ENCODE peak calls at places on chromosomes 1 and 21, in nine cellular contexts. P, X, D, S, C, I, L, J and G are unnamed samples. For H3K9me3, the result is how much of the 10 kb centered on the place peaks cover.

GRCh38 chr1:226628624-226629155 is 80.1 kb downstream of the STUM start:
- DNase-seq in P (no peak), X (peak), D (no peak), S (peak), C (peak), I (no peak), L (no peak), J (no peak), G (peak)

GRCh38 chr1:167871331-167871730 is 42.6 kb downstream of the ADCY10 start:
- DNase-seq in P (peak), X (no peak), D (no peak), S (no peak), C (no peak), I (no peak), L (no peak), J (no peak), G (no peak)

GRCh38 chr1:10717296-10718082 is 79.0 kb downstream of the CASZ1 start:
- DNase-seq in P (no peak), X (no peak), D (no peak), S (no peak), C (no peak), I (no peak), L (no peak), J (no peak), G (no peak)

GRCh38 chr21:43644609-43645008 is 14.7 kb downstream of the HSF2BP start:
- DNase-seq in P (peak), X (no peak), D (no peak), S (peak), C (no peak), I (no peak), L (no peak), J (no peak), G (no peak)

GRCh38 chr1:40717960-40718359 is 26.5 kb downstream of the NFYC start:
- DNase-seq in P (no peak), X (no peak), D (no peak), S (no peak), C (no peak), I (no peak), L (no peak), J (no peak), G (no peak)

GRCh38 chr1:218665216-218665615 is 320.1 kb downstream of the TGFB2 start:
- DNase-seq in P (peak), X (peak), D (no peak), S (peak), C (no peak), I (no peak), L (no peak), J (no peak), G (no peak)

GRCh38 chr1:21270086-21270689 is 20.1 kb downstream of the ECE1 start:
- DNase-seq in P (peak), X (peak), D (peak), S (peak), C (no peak), I (peak), L (peak), J (no peak), G (peak)

GRCh38 chr1:210373878-210374599 is 45.3 kb downstream of the HHAT start:
- DNase-seq in P (peak), X (no peak), D (peak), S (no peak), C (peak), I (peak), L (no peak), J (peak), G (peak)

GRCh38 chr1:218481116-218481775 is 136.1 kb downstream of the TGFB2 start:
- DNase-seq in P (peak), X (no peak), D (no peak), S (no peak), C (no peak), I (no peak), L (no peak), J (no peak), G (no peak)

GRCh38 chr21:34956416-34957316 is 92.4 kb downstream of the RUNX1 start:
- DNase-seq in P (no peak), X (no peak), D (no peak), S (no peak), C (no peak), I (no peak), L (no peak), J (no peak), G (no peak)

GRCh38 chr1:194535369-194535768 is 1349.0 kb upstream of the B3GALT2 start:
- DNase-seq in P (no peak), X (no peak), D (no peak), S (no peak), C (no peak), I (no peak), L (no peak), J (no peak), G (no peak)

GRCh38 chr1:107529511-107530149 is 388.8 kb downstream of the NTNG1 start:
- DNase-seq in P (peak), X (no peak), D (no peak), S (no peak), C (no peak), I (peak), L (no peak), J (no peak), G (no peak)

GRCh38 chr1:205950280-205950679 is 7.0 kb upstream of the SLC26A9 start:
- DNase-seq in P (peak), X (peak), D (no peak), S (peak), C (no peak), I (no peak), L (no peak), J (no peak), G (no peak)

GRCh38 chr1:208120426-208120790 is 123.8 kb downstream of the PLXNA2 start:
- DNase-seq in P (no peak), X (no peak), D (no peak), S (no peak), C (no peak), I (no peak), L (no peak), J (no peak), G (no peak)

GRCh38 chr1:213737398-213738040 is 250.3 kb upstream of the PROX1 start:
- DNase-seq in P (no peak), X (no peak), D (no peak), S (no peak), C (no peak), I (no peak), L (no peak), J (no peak), G (no peak)

GRCh38 chr1:31577515-31578191 is 1.3 kb downstream of the TINAGL1 start:
- DNase-seq in P (no peak), X (no peak), D (no peak), S (no peak), C (no peak), I (no peak), L (no peak), J (no peak), G (no peak)

GRCh38 chr1:207088731-207089626 is at the start of gene C4BPB:
- DNase-seq in P (no peak), X (no peak), D (no peak), S (no peak), C (peak), I (no peak), L (peak), J (no peak), G (no peak)

GRCh38 chr21:9780441-9780937 is 740.9 kb upstream of the TPTE start:
- DNase-seq in P (no peak), X (no peak), D (no peak), S (no peak), C (no peak), I (no peak), L (no peak), J (no peak), G (no peak)
- H3K9me3 ChIP-seq in P (under half), X (under half), D (under half), S (under half), C (under half), I (under half), L (under half), J (under half), G (under half)

DNA sequence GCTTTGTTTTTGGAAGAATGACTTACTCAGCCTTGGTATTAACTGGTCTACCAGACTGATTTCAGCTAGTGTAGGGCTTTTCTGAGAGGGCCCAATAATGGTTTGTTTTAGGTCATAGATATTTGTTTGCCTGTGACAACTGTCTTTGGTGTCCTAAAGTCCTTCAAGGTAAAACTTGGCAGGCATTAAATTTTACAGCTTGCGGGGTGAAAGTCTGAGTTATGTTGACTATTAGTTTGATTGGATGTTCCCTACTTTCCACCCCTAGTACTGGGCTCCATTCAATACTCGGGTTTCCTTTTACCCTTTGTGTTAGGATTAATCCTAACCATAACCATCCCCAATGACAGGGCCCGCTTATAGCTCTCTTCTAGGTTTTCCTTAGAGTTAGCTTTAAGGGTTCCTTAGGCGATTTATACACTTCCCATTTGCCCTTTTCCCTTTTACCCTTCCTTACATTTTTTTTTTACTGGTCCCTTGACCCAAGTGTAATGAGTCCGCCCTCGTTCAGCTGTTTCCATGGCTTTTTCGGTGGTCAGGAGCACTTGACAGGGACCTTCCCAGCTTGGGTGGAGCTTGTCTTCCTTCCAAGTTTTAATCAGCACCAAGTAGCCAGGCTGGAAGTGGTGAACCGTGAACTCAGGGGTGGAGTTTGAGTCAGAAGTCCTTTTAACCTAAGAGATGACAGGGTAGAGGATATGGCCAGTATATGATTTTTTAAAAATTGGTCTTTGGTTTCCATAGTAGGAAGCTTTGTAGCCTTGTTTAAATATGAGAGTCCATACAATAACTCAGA is 28.5 kb upstream of the LCE5A start:
- DNase-seq in P (no peak), X (no peak), D (no peak), S (no peak), C (no peak), I (no peak), L (no peak), J (no peak), G (no peak)
- H3K9me3 ChIP-seq in P (under half), X (under half), D (under half), S (under half), C (under half), I (under half), L (under half), J (under half), G (under half)

GRCh38 chr1:152451254-152451653 is 37.2 kb upstream of the CRNN start:
- DNase-seq in P (peak), X (no peak), D (no peak), S (no peak), C (no peak), I (no peak), L (no peak), J (no peak), G (no peak)
- H3K9me3 ChIP-seq in P (under half), X (under half), D (under half), S (under half), C (under half), I (under half), L (under half), J (under half), G (under half)

GRCh38 chr1:152630596-152630995 is 7.7 kb upstream of the LCE3A start:
- DNase-seq in P (no peak), X (no peak), D (no peak), S (no peak), C (no peak), I (no peak), L (no peak), J (no peak), G (no peak)

GRCh38 chr1:152622803-152623202 is at the start of gene LCE3A:
- DNase-seq in P (peak), X (peak), D (no peak), S (no peak), C (peak), I (no peak), L (no peak), J (no peak), G (no peak)

GRCh38 chr1:152623203-152623844 is 421 bp upstream of the LCE3A start:
- DNase-seq in P (peak), X (peak), D (no peak), S (no peak), C (peak), I (no peak), L (no peak), J (no peak), G (no peak)

GRCh38 chr1:152621993-152622392 is 910 bp downstream of the LCE3A start:
- DNase-seq in P (no peak), X (no peak), D (no peak), S (no peak), C (no peak), I (no peak), L (no peak), J (no peak), G (no peak)

GRCh38 chr1:152626688-152627087 is 3.8 kb upstream of the LCE3A start:
- DNase-seq in P (no peak), X (no peak), D (no peak), S (no peak), C (no peak), I (no peak), L (no peak), J (no peak), G (no peak)
- H3K9me3 ChIP-seq in P (under half), X (under half), D (under half), S (under half), C (under half), I (under half), L (under half), J (under half), G (under half)

DNA sequence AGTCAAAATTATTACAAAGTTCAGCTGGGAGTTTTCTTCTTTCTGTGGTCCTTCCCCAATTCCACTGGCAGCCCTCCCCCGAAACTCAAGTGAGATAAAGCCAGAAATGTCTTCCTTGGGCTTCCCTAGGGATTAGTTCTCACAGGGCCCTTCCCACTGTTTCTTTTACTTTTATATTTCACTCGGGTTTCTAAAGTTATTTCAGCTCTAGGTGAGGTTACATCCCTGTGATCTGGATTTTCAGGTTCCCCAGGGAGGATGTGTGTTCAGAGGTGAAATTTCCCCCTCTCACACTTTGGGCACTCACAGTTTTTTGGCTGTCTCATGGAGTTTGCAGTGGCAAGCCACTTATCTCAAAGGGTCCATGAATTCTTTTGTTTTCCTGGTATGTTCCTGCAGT is 77.3 kb downstream of the DRAM2 start:
- DNase-seq in P (no peak), X (no peak), D (no peak), S (no peak), C (no peak), I (no peak), L (no peak), J (no peak), G (no peak)
- H3K9me3 ChIP-seq in P (under half), X (under half), D (under half), S (under half), C (under half), I (under half), L (under half), J (under half), G (under half)

GRCh38 chr1:89643577-89643976 is 10.7 kb downstream of the LRRC8C start:
- DNase-seq in P (no peak), X (no peak), D (no peak), S (no peak), C (no peak), I (no peak), L (no peak), J (no peak), G (no peak)
- H3K9me3 ChIP-seq in P (under half), X (under half), D (under half), S (under half), C (under half), I (under half), L (under half), J (under half), G (under half)

GRCh38 chr21:20083336-20083735 is 914.9 kb upstream of the NCAM2 start:
- DNase-seq in P (no peak), X (no peak), D (no peak), S (no peak), C (no peak), I (no peak), L (no peak), J (no peak), G (no peak)

GRCh38 chr21:20083925-20084324 is 914.3 kb upstream of the NCAM2 start:
- DNase-seq in P (no peak), X (no peak), D (no peak), S (no peak), C (no peak), I (no peak), L (no peak), J (no peak), G (no peak)

GRCh38 chr21:20086508-20086907 is 911.7 kb upstream of the NCAM2 start:
- DNase-seq in P (no peak), X (no peak), D (no peak), S (no peak), C (no peak), I (no peak), L (no peak), J (no peak), G (no peak)
- H3K9me3 ChIP-seq in P (under half), X (under half), D (under half), S (under half), C (under half), I (under half), L (under half), J (under half), G (under half)

GRCh38 chr21:41733951-41734689 is 32.7 kb downstream of the RIPK4 start:
- DNase-seq in P (no peak), X (no peak), D (no peak), S (no peak), C (peak), I (no peak), L (no peak), J (no peak), G (no peak)
- H3K9me3 ChIP-seq in P (under half), X (under half), D (under half), S (under half), C (under half), I (under half), L (under half), J (under half), G (under half)

DNA sequence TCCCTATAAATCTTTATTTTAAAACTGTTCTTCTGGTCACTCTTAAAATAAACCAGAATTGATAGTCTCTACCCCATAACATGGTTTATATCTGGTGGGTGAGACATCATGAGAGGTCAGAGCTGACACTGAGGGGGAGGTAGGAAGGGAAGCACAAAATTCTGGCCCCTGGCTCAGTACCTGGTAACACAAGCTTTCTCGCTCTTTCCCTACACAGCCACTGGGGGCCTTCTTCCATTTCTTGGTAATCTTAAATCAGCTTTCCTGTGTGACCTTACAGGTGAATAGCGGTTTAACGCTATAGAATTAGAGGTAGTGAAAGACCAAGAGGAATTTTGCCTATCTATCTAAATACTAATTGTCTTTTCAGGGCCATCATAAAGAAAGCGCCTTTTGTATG is 5.4 kb downstream of the CRNN start:
- DNase-seq in P (no peak), X (no peak), D (no peak), S (no peak), C (no peak), I (no peak), L (no peak), J (no peak), G (no peak)
- H3K9me3 ChIP-seq in P (under half), X (under half), D (under half), S (under half), C (under half), I (under half), L (under half), J (under half), G (under half)